ENCODE peak calls at places on chromosomes 13 and 19, in four cellular contexts. One of them, this sample, is unnamed.

GRCh38 chr19:13366529-13367143 is 139.6 kb downstream of the CACNA1A start:
- DNase-seq in IMR-90: peak; percentile 31
- DNase-seq in keratinocyte: no peak
- DNase-seq in K562: peak; percentile 61
- DNase-seq in this sample: peak; percentile 28

GRCh38 chr13:71217827-71218226 is 649.2 kb downstream of the DACH1 start:
- DNase-seq in K562: no peak
- DNase-seq in IMR-90: no peak
- DNase-seq in keratinocyte: no peak
- DNase-seq in this sample: no peak

GRCh38 chr19:55368701-55369563 is 1.3 kb downstream of the IL11 start:
- DNase-seq in IMR-90: peak; percentile 49
- DNase-seq in K562: peak; percentile 67
- DNase-seq in keratinocyte: no peak
- DNase-seq in this sample: no peak

GRCh38 chr13:93420206-93420605 is 193.6 kb downstream of the GPC6 start:
- DNase-seq in keratinocyte: no peak
- DNase-seq in IMR-90: no peak
- DNase-seq in K562: no peak
- DNase-seq in this sample: no peak

GRCh38 chr19:32233885-32234284 is 111.5 kb upstream of the ZNF507 start:
- DNase-seq in IMR-90: no peak
- DNase-seq in K562: no peak
- DNase-seq in keratinocyte: no peak
- DNase-seq in this sample: no peak

GRCh38 chr19:49940482-49940791 is 11.1 kb upstream of the NUP62 start:
- DNase-seq in IMR-90: no peak
- DNase-seq in K562: no peak
- DNase-seq in keratinocyte: no peak
- DNase-seq in this sample: no peak

GRCh38 chr19:16403151-16403977 is 68.4 kb downstream of the EPS15L1 start:
- DNase-seq in IMR-90: no peak
- DNase-seq in K562: no peak
- DNase-seq in keratinocyte: no peak
- DNase-seq in this sample: no peak

GRCh38 chr19:7109678-7110289 is 40.3 kb downstream of the ZNF557 start:
- DNase-seq in K562: no peak
- DNase-seq in IMR-90: no peak
- DNase-seq in keratinocyte: no peak
- DNase-seq in this sample: no peak

GRCh38 chr19:13693933-13694332 is 70.4 kb upstream of the MRI1 start:
- DNase-seq in K562: no peak
- DNase-seq in IMR-90: no peak
- DNase-seq in keratinocyte: no peak
- DNase-seq in this sample: no peak

GRCh38 chr13:113064534-113065405 is 40.8 kb upstream of the F7 start:
- DNase-seq in K562: peak; percentile 39
- DNase-seq in IMR-90: peak; percentile 60
- DNase-seq in keratinocyte: no peak
- DNase-seq in this sample: no peak

GRCh38 chr13:29471551-29471950 is 123.9 kb downstream of the SLC7A1 start:
- DNase-seq in K562: peak; percentile 21
- DNase-seq in keratinocyte: no peak
- DNase-seq in IMR-90: no peak
- DNase-seq in this sample: no peak

GRCh38 chr13:38759390-38759789 is 72.5 kb downstream of the FREM2 start:
- DNase-seq in keratinocyte: no peak
- DNase-seq in K562: peak; percentile 4
- DNase-seq in IMR-90: no peak
- DNase-seq in this sample: no peak

GRCh38 chr19:28313633-28314032 is 899.3 kb downstream of the UQCRFS1 start:
- DNase-seq in K562: no peak
- DNase-seq in IMR-90: peak; percentile 17
- DNase-seq in keratinocyte: no peak
- DNase-seq in this sample: peak; percentile 77

GRCh38 chr13:54162069-54162468 is 1133.5 kb downstream of the OLFM4 start:
- DNase-seq in K562: no peak
- DNase-seq in keratinocyte: no peak
- DNase-seq in IMR-90: no peak
- DNase-seq in this sample: no peak

GRCh38 chr19:14530505-14530904 is 1.1 kb downstream of the TECR start:
- DNase-seq in K562: no peak
- DNase-seq in IMR-90: no peak
- DNase-seq in keratinocyte: no peak
- DNase-seq in this sample: no peak

GRCh38 chr13:28611021-28611420 is 47.9 kb upstream of the POMP start:
- DNase-seq in IMR-90: peak; percentile 26
- DNase-seq in K562: peak; percentile 18
- DNase-seq in keratinocyte: no peak
- DNase-seq in this sample: no peak

GRCh38 chr13:39481493-39481892 is 121.5 kb downstream of the LHFPL6 start:
- DNase-seq in IMR-90: no peak
- DNase-seq in K562: no peak
- DNase-seq in keratinocyte: no peak
- DNase-seq in this sample: no peak

GRCh38 chr13:110226051-110226562 is 80.8 kb downstream of the COL4A1 start:
- DNase-seq in keratinocyte: no peak
- DNase-seq in IMR-90: peak; percentile 64
- DNase-seq in K562: no peak
- DNase-seq in this sample: peak; percentile 65

GRCh38 chr19:48033604-48034003 is 10.3 kb downstream of the CABP5 start:
- DNase-seq in IMR-90: no peak
- DNase-seq in keratinocyte: no peak
- DNase-seq in K562: no peak
- DNase-seq in this sample: no peak

GRCh38 chr19:55812449-55812848 is 19.4 kb downstream of the NLRP11 start:
- DNase-seq in keratinocyte: no peak
- DNase-seq in IMR-90: no peak
- DNase-seq in K562: no peak
- DNase-seq in this sample: no peak

GRCh38 chr13:110912651-110913051 is 2.2 kb downstream of the ANKRD10 start:
- DNase-seq in IMR-90: peak; percentile 90
- DNase-seq in K562: peak; percentile 22
- DNase-seq in keratinocyte: no peak
- DNase-seq in this sample: peak; percentile 63

GRCh38 chr13:70668293-70668692 is 560.0 kb upstream of the KLHL1 start:
- DNase-seq in keratinocyte: no peak
- DNase-seq in IMR-90: no peak
- DNase-seq in K562: no peak
- DNase-seq in this sample: peak; percentile 13

GRCh38 chr19:22422220-22422619 is at the start of gene ZNF98:
- DNase-seq in K562: no peak
- DNase-seq in IMR-90: no peak
- DNase-seq in keratinocyte: no peak
- DNase-seq in this sample: no peak

GRCh38 chr19:20273376-20273775 is 106.4 kb downstream of the ZNF486 start:
- DNase-seq in IMR-90: no peak
- DNase-seq in keratinocyte: no peak
- DNase-seq in K562: no peak
- DNase-seq in this sample: no peak

GRCh38 chr19:5623397-5624153 is 692 bp downstream of the SAFB start:
- DNase-seq in keratinocyte: no peak
- DNase-seq in IMR-90: no peak
- DNase-seq in K562: peak; percentile 26
- DNase-seq in this sample: peak; percentile 28

GRCh38 chr13:30696278-30697176 is 38.8 kb upstream of the ALOX5AP start:
- DNase-seq in keratinocyte: no peak
- DNase-seq in K562: no peak
- DNase-seq in IMR-90: peak; percentile 36
- DNase-seq in this sample: no peak

GRCh38 chr19:9850235-9850959 is 15.3 kb downstream of the PIN1 start:
- DNase-seq in K562: no peak
- DNase-seq in IMR-90: no peak
- DNase-seq in keratinocyte: no peak
- DNase-seq in this sample: no peak

GRCh38 chr19:46107371-46107770 is 17.1 kb downstream of the IGFL3 start:
- DNase-seq in K562: no peak
- DNase-seq in keratinocyte: no peak
- DNase-seq in IMR-90: peak; percentile 28
- DNase-seq in this sample: no peak

DNA sequence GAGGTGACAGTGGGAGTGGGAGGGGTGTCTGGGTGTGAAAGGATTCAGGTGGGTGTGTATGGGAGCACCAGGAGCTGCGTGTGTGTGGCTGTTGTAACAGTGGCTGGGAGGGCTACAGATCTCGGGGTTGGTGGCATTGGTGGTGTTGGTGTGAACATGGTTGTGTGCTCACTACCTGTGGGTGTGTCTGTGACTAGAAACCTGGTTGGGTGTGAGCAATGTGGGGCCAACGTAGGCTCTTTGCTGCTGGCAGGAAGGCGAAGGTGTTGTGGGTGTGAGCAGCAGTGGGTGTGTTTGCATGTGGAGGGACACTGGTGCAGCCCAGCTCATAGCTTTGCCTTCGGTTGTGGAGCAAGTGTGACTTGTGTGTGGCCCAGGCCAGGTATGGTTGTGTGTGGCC is 3.7 kb upstream of the NR2C2AP start:
- DNase-seq in keratinocyte: no peak
- DNase-seq in K562: no peak
- DNase-seq in IMR-90: no peak
- DNase-seq in this sample: no peak
- H3K9me1 ChIP-seq in keratinocyte: no peaks in the 10 kb centered on the region
- H3K9me1 ChIP-seq in K562: no peaks in the 10 kb centered on the region
- H3K9me1 ChIP-seq in IMR-90: peaks cover 5% of the 10 kb centered on the region
- H3K9me1 ChIP-seq in this sample: no peaks in the 10 kb centered on the region

GRCh38 chr19:843180-843835 is 2.5 kb downstream of the PRTN3 start:
- DNase-seq in K562: peak; percentile 64
- DNase-seq in IMR-90: no peak
- DNase-seq in keratinocyte: no peak
- DNase-seq in this sample: no peak
- H3K9me1 ChIP-seq in K562: no peaks in the 10 kb centered on the region
- H3K9me1 ChIP-seq in IMR-90: no peaks in the 10 kb centered on the region
- H3K9me1 ChIP-seq in keratinocyte: no peaks in the 10 kb centered on the region
- H3K9me1 ChIP-seq in this sample: no peaks in the 10 kb centered on the region

GRCh38 chr13:23980160-23980551 is 82.9 kb upstream of the C1QTNF9B start:
- DNase-seq in IMR-90: peak; percentile 82
- DNase-seq in keratinocyte: no peak
- DNase-seq in K562: peak; percentile 49
- DNase-seq in this sample: peak; percentile 59
- H3K9me1 ChIP-seq in IMR-90: no peaks in the 10 kb centered on the region
- H3K9me1 ChIP-seq in keratinocyte: no peaks in the 10 kb centered on the region
- H3K9me1 ChIP-seq in K562: no peaks in the 10 kb centered on the region
- H3K9me1 ChIP-seq in this sample: no peaks in the 10 kb centered on the region

GRCh38 chr19:58543826-58544590 is at the start of gene TRIM28:
- DNase-seq in keratinocyte: peak; percentile 90
- DNase-seq in IMR-90: peak; percentile 99
- DNase-seq in K562: peak; percentile 97
- DNase-seq in this sample: peak; percentile 99
- H3K9me1 ChIP-seq in keratinocyte: peaks cover 9% of the 10 kb centered on the region
- H3K9me1 ChIP-seq in IMR-90: peaks cover 13% of the 10 kb centered on the region
- H3K9me1 ChIP-seq in K562: peaks cover 8% of the 10 kb centered on the region
- H3K9me1 ChIP-seq in this sample: no peaks in the 10 kb centered on the region

GRCh38 chr13:26951581-26952177 is 191.1 kb upstream of the GPR12 start:
- DNase-seq in K562: no peak
- DNase-seq in IMR-90: no peak
- DNase-seq in keratinocyte: no peak
- DNase-seq in this sample: no peak
- H3K9me1 ChIP-seq in K562: no peaks in the 10 kb centered on the region
- H3K9me1 ChIP-seq in IMR-90: no peaks in the 10 kb centered on the region
- H3K9me1 ChIP-seq in keratinocyte: no peaks in the 10 kb centered on the region
- H3K9me1 ChIP-seq in this sample: no peaks in the 10 kb centered on the region

GRCh38 chr13:46124531-46124966 is 19.7 kb upstream of the CPB2 start:
- DNase-seq in keratinocyte: no peak
- DNase-seq in K562: no peak
- DNase-seq in IMR-90: no peak
- DNase-seq in this sample: no peak

GRCh38 chr13:46119883-46120614 is 15.2 kb upstream of the CPB2 start:
- DNase-seq in IMR-90: peak; percentile 19
- DNase-seq in K562: peak; percentile 87
- DNase-seq in keratinocyte: peak; percentile 67
- DNase-seq in this sample: peak; percentile 73

GRCh38 chr13:46122304-46122703 is 17.5 kb upstream of the CPB2 start:
- DNase-seq in K562: no peak
- DNase-seq in IMR-90: no peak
- DNase-seq in keratinocyte: no peak
- DNase-seq in this sample: no peak

GRCh38 chr13:46121597-46122163 is 16.8 kb upstream of the CPB2 start:
- DNase-seq in keratinocyte: no peak
- DNase-seq in K562: no peak
- DNase-seq in IMR-90: no peak
- DNase-seq in this sample: no peak

DNA sequence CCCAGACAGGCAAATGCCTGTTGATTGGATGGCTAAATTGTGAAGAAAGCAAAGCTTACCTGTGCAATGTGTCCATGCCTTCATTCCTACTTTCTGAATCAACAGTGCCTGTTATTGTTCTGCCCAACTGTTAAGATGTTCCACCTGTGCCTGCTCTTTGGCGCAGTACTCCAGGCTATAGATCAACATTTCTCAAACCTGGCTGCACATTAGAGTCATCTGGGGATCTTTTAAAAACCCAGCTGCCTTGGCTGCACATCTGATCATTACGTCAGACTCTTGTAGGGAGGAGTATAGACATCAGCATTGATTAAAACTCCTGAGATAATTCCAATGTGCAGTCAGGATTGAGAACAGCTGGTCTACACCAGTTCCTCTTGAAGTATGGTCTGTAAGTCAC is 16.2 kb upstream of the CPB2 start:
- DNase-seq in keratinocyte: peak; percentile 33
- DNase-seq in IMR-90: no peak
- DNase-seq in K562: no peak
- DNase-seq in this sample: no peak
- H3K9me1 ChIP-seq in keratinocyte: no peaks in the 10 kb centered on the region
- H3K9me1 ChIP-seq in IMR-90: no peaks in the 10 kb centered on the region
- H3K9me1 ChIP-seq in K562: no peaks in the 10 kb centered on the region
- H3K9me1 ChIP-seq in this sample: no peaks in the 10 kb centered on the region

GRCh38 chr19:18848860-18849661 is 17.3 kb downstream of the UPF1 start:
- DNase-seq in keratinocyte: no peak
- DNase-seq in IMR-90: peak; percentile 40
- DNase-seq in K562: peak; percentile 47
- DNase-seq in this sample: peak; percentile 88
- H3K9me1 ChIP-seq in keratinocyte: peaks cover 8% of the 10 kb centered on the region
- H3K9me1 ChIP-seq in IMR-90: no peaks in the 10 kb centered on the region
- H3K9me1 ChIP-seq in K562: peaks cover 12% of the 10 kb centered on the region
- H3K9me1 ChIP-seq in this sample: no peaks in the 10 kb centered on the region

This sample was measured in endothelial cell of umbilical vein.